ENCODE peak calls at places on chromosomes 11 and 22, in seven cellular contexts. J is body of pancreas, M is fibroblast of lung, S is psoas muscle, U is cardiac muscle cell, G is tibial artery, N is PC-3. D is an unnamed sample.

GRCh38 chr22:45008853-45009751 is 703 bp downstream of the PHF21B start:
- DNase-seq in J (no peak), U (peak; percentile 48), S (peak; percentile 15), G (no peak), N (no peak), M (no peak), D (no peak)

GRCh38 chr11:124640660-124641059 is 18.0 kb downstream of the TBRG1 start:
- DNase-seq in N (no peak), J (no peak), G (no peak), M (no peak), U (no peak), S (no peak), D (no peak)

GRCh38 chr11:62883677-62884076 is 3.0 kb downstream of the SLC3A2 start:
- DNase-seq in M (no peak), S (no peak), J (no peak), G (no peak), U (no peak), N (no peak), D (no peak)

GRCh38 chr11:57761301-57762234 is at the start of gene CTNND1:
- DNase-seq in J (peak; percentile 90), N (peak; percentile 98), G (peak; percentile 89), S (peak; percentile 80), U (peak; percentile 95), M (peak; percentile 97), D (peak; percentile 97)

GRCh38 chr22:19970031-19970478 is 28.4 kb upstream of the TXNRD2 start:
- DNase-seq in G (no peak), N (no peak), U (no peak), J (no peak), S (no peak), M (no peak), D (no peak)

GRCh38 chr11:120527111-120527748 is 15.7 kb downstream of the GRIK4 start:
- DNase-seq in U (no peak), N (no peak), S (peak; percentile 50), J (no peak), G (no peak), M (peak; percentile 64), D (no peak)

GRCh38 chr11:123129920-123130319 is 65.1 kb downstream of the CLMP start:
- DNase-seq in G (no peak), S (no peak), N (no peak), M (peak; percentile 91), U (no peak), J (no peak), D (no peak)

GRCh38 chr22:27637604-27638003 is 164.0 kb downstream of the MN1 start:
- DNase-seq in G (no peak), M (peak; percentile 56), U (no peak), N (peak; percentile 16), J (no peak), S (no peak), D (no peak)

GRCh38 chr11:134356656-134357544 is 25.1 kb downstream of the GLB1L2 start:
- DNase-seq in J (no peak), N (no peak), M (no peak), S (no peak), U (no peak), G (no peak), D (no peak)

GRCh38 chr22:32699686-32700085 is 101.8 kb upstream of the TIMP3 start:
- DNase-seq in S (no peak), U (no peak), N (no peak), J (no peak), M (no peak), G (no peak), D (no peak)

GRCh38 chr22:49663823-49664222 is 163.8 kb downstream of the BRD1 start:
- DNase-seq in G (no peak), S (no peak), J (peak; percentile 5), U (no peak), N (no peak), M (no peak), D (peak; percentile 35)

GRCh38 chr11:62627718-62628117 is 5.9 kb upstream of the B3GAT3 start:
- DNase-seq in N (no peak), J (no peak), G (no peak), U (no peak), M (no peak), S (no peak), D (no peak)

GRCh38 chr11:107996025-107996776 is 12.5 kb upstream of the CUL5 start:
- DNase-seq in G (no peak), J (no peak), S (no peak), U (no peak), N (no peak), M (no peak), D (no peak)

DNA sequence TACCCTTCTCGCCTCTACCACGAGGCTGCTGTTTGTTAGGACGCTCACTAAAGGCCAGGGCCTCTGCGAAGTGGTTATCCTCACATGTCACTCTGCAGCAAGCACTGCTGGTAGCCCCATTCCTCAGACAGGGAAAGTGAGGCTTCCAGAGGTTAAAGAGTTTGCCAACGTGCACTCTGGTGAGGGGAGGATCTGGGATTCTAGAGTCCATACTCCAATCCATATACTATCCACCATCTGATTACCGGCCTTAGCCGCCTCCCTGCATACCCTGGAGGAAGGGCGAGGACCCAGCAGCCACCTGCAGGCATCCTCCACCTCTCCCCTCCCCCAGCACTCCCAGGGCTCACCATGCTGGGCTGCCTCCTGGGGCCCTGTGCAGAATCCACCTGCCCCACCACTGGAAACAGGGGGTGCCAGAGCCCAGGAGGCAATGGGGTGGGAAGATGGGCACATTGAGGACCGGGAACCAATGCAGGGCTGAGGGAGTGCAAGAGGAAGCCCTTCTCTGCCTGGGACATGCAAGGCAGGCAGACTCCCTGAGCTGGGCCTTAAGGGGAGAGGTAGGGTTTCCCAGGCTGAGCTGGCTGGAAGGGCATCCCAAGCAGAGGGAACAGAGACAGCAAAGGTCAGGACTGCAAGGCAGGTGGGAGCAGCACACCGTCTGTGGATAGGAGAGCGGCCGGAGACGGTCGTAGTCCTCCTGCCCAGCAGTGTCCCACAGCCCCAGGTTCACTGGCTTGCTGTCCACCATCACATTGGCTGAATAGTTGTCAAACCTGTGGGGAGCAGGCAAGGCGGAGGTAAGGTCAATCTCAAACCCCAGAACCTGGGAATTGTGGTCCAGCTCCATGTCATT is 11.7 kb downstream of the RAC2 start:
- DNase-seq in M (no peak), N (no peak), G (no peak), S (no peak), U (no peak), J (no peak), D (no peak)
- H3K4me1 ChIP-seq in M (peaks cover 18% of the 10 kb centered on the region), N (peaks cover 33% of the 10 kb centered on the region), G (peaks cover 9% of the 10 kb centered on the region), S (no peaks in the 10 kb centered on the region), U (no peaks in the 10 kb centered on the region), J (peaks cover 15% of the 10 kb centered on the region), D (peaks cover 39% of the 10 kb centered on the region)

GRCh38 chr11:11580012-11580411 is 41.8 kb downstream of the GALNT18 start:
- DNase-seq in N (no peak), G (no peak), U (no peak), M (no peak), J (no peak), S (no peak), D (no peak)

GRCh38 chr11:11579012-11579755 is 42.6 kb downstream of the GALNT18 start:
- DNase-seq in U (no peak), S (no peak), J (no peak), M (no peak), G (no peak), N (no peak), D (peak; percentile 30)

GRCh38 chr11:11577246-11577855 is 44.5 kb downstream of the GALNT18 start:
- DNase-seq in J (no peak), S (no peak), U (no peak), N (peak; percentile 32), G (no peak), M (peak; percentile 42), D (peak; percentile 28)

GRCh38 chr11:11577932-11578331 is 43.9 kb downstream of the GALNT18 start:
- DNase-seq in U (no peak), J (no peak), S (no peak), G (no peak), M (no peak), N (no peak), D (peak; percentile 26)

GRCh38 chr11:11578542-11578941 is 43.3 kb downstream of the GALNT18 start:
- DNase-seq in N (no peak), G (no peak), J (no peak), M (no peak), S (no peak), U (no peak), D (no peak)
- H3K4me1 ChIP-seq in N (peaks cover 9% of the 10 kb centered on the region), G (peaks cover 53% of the 10 kb centered on the region), J (peaks cover 16% of the 10 kb centered on the region), M (no peaks in the 10 kb centered on the region), S (peaks cover 11% of the 10 kb centered on the region), U (no peaks in the 10 kb centered on the region), D (peaks cover 22% of the 10 kb centered on the region)

GRCh38 chr22:36375071-36375980 is 12.4 kb downstream of the MYH9 start:
- DNase-seq in S (no peak), N (no peak), G (no peak), J (no peak), U (no peak), M (no peak), D (no peak)
- H3K4me1 ChIP-seq in S (peaks cover 85% of the 10 kb centered on the region), N (peaks cover 64% of the 10 kb centered on the region), G (peaks cover 100% of the 10 kb centered on the region), J (peaks cover 95% of the 10 kb centered on the region), U (peaks cover 25% of the 10 kb centered on the region), M (peaks cover 51% of the 10 kb centered on the region), D (peaks cover 63% of the 10 kb centered on the region)

DNA sequence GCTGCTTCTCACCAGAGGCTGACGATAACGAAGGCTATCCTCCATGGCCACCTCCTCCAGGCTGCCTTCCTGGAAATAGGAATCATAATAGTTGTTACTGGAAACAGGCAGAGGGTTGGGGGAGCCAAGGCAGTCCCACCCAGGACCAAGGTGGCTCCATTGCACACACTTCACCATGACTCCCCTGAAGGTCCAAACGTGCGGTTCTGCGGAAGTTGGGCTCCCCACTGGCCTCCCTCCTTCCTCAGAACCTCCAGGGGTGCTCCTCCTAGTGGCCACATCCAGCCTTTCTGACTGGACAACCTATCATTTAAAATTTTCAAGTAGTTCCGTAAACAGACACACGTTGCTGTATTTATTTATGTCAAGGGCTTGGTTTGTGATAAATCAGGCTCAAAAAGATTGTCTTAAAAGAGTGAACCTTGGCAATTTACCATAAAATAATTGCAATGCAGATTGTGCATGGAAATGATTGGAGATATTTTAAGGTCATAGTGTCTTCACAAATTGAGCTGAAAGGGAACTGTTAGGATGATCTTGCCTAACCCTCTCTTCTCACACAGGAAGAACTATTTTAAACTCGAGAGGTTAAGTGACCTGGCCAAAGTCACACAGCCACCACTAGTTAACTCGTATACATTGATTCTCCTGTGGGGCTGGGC is 1.4 kb upstream of the TCN2 start:
- DNase-seq in M (peak; percentile 29), J (peak; percentile 72), S (peak; percentile 59), U (peak; percentile 44), G (peak; percentile 35), N (peak; percentile 58), D (no peak)
- H3K4me1 ChIP-seq in M (peaks cover 29% of the 10 kb centered on the region), J (peaks cover 25% of the 10 kb centered on the region), S (peaks cover 34% of the 10 kb centered on the region), U (peaks cover 16% of the 10 kb centered on the region), G (peaks cover 15% of the 10 kb centered on the region), N (peaks cover 34% of the 10 kb centered on the region), D (peaks cover 37% of the 10 kb centered on the region)

GRCh38 chr11:67647471-67647870 is 3.1 kb downstream of the ACY3 start:
- DNase-seq in G (no peak), U (no peak), N (no peak), M (no peak), J (peak; percentile 10), S (no peak), D (no peak)

GRCh38 chr11:67651976-67652895 is 1.7 kb upstream of the ACY3 start:
- DNase-seq in M (peak; percentile 10), U (no peak), N (peak; percentile 10), S (no peak), J (no peak), G (no peak), D (peak; percentile 20)

GRCh38 chr11:67648796-67649613 is 1.5 kb downstream of the ACY3 start:
- DNase-seq in G (no peak), N (no peak), U (no peak), M (no peak), S (no peak), J (peak; percentile 21), D (no peak)

GRCh38 chr11:67648140-67648795 is 2.3 kb downstream of the ACY3 start:
- DNase-seq in G (no peak), S (no peak), N (no peak), U (peak; percentile 57), J (peak; percentile 72), M (no peak), D (no peak)

GRCh38 chr11:67649634-67650540 is 643 bp downstream of the ACY3 start:
- DNase-seq in U (no peak), M (no peak), S (no peak), G (no peak), J (peak; percentile 40), N (no peak), D (no peak)
- H3K4me1 ChIP-seq in U (no peaks in the 10 kb centered on the region), M (no peaks in the 10 kb centered on the region), S (no peaks in the 10 kb centered on the region), G (no peaks in the 10 kb centered on the region), J (peaks cover 67% of the 10 kb centered on the region), N (no peaks in the 10 kb centered on the region), D (peaks cover 9% of the 10 kb centered on the region)